ENCODE peak calls at places on chromosome 17, in six cellular contexts. N is CD4-positive, CD25-positive, alpha-beta regulatory T cell; K is fibroblast of lung; F is uterus; O is mesenchymal stem cell; M is transverse colon. Y is an unnamed sample.

GRCh38 chr17:68324114-68324513 is 32.8 kb downstream of the ARSG start:
- DNase-seq in N (no peak), K (no peak), F (no peak), O (no peak), M (no peak), Y (no peak)

GRCh38 chr17:76523084-76524037 is 14.1 kb downstream of the CYGB start:
- DNase-seq in N (peak), K (peak), F (peak), O (peak), M (peak), Y (no peak)

GRCh38 chr17:49739662-49740271 is 24.2 kb downstream of the FAM117A start:
- DNase-seq in N (peak), K (peak), F (peak), O (peak), M (peak), Y (no peak)

GRCh38 chr17:32792207-32792606 is 84.7 kb downstream of the MYO1D start:
- DNase-seq in N (no peak), K (no peak), F (no peak), O (no peak), M (no peak), Y (no peak)

GRCh38 chr17:74671031-74671771 is 41.5 kb downstream of the CD300LF start:
- DNase-seq in N (peak), K (peak), F (peak), O (peak), M (peak), Y (no peak)

GRCh38 chr17:6710317-6710716 is 2.9 kb downstream of the SLC13A5 start:
- DNase-seq in N (no peak), K (no peak), F (no peak), O (no peak), M (no peak), Y (no peak)

GRCh38 chr17:38533241-38533640 is 72.5 kb downstream of the SRCIN1 start:
- DNase-seq in N (no peak), K (no peak), F (no peak), O (no peak), M (no peak), Y (no peak)

GRCh38 chr17:49832840-49833599 is 14.8 kb downstream of the TAC4 start:
- DNase-seq in N (no peak), K (no peak), F (no peak), O (no peak), M (no peak), Y (no peak)

GRCh38 chr17:7716901-7717755 is at the start of gene DNAH2:
- DNase-seq in N (peak), K (peak), F (peak), O (peak), M (peak), Y (peak)

GRCh38 chr17:42194133-42194899 is at the start of gene GHDC:
- DNase-seq in N (peak), K (peak), F (peak), O (peak), M (peak), Y (peak)

GRCh38 chr17:79513805-79514535 is 96.9 kb downstream of the RBFOX3 start:
- DNase-seq in N (no peak), K (no peak), F (no peak), O (no peak), M (no peak), Y (no peak)

GRCh38 chr17:29054835-29055234 is 11.9 kb downstream of the PIPOX start:
- DNase-seq in N (no peak), K (no peak), F (no peak), O (no peak), M (no peak), Y (no peak)

GRCh38 chr17:73286863-73287296 is 24.9 kb downstream of the CDC42EP4 start:
- DNase-seq in N (no peak), K (no peak), F (peak), O (no peak), M (no peak), Y (no peak)

GRCh38 chr17:4735825-4736651 is 3.6 kb upstream of the ZMYND15 start:
- DNase-seq in N (no peak), K (no peak), F (no peak), O (no peak), M (no peak), Y (no peak)

GRCh38 chr17:73210002-73210678 is 17.3 kb downstream of the COG1 start:
- DNase-seq in N (peak), K (no peak), F (no peak), O (peak), M (no peak), Y (no peak)

GRCh38 chr17:51734976-51735375 is 423.5 kb downstream of the CA10 start:
- DNase-seq in N (no peak), K (no peak), F (no peak), O (no peak), M (no peak), Y (no peak)

GRCh38 chr17:77424585-77425344 is 284.0 kb downstream of the SEC14L1 start:
- DNase-seq in N (no peak), K (peak), F (peak), O (peak), M (peak), Y (peak)

GRCh38 chr17:62627219-62627903 is at the start of gene MRC2:
- DNase-seq in N (peak), K (peak), F (peak), O (peak), M (peak), Y (peak)

GRCh38 chr17:70344356-70345060 is 175.2 kb downstream of the KCNJ2 start:
- DNase-seq in N (no peak), K (peak), F (no peak), O (peak), M (no peak), Y (no peak)

GRCh38 chr17:1495265-1495664 is 2.8 kb upstream of the MYO1C start:
- DNase-seq in N (no peak), K (no peak), F (no peak), O (no peak), M (no peak), Y (no peak)

GRCh38 chr17:28370035-28370743 is at the start of gene VTN:
- DNase-seq in N (no peak), K (peak), F (no peak), O (peak), M (no peak), Y (no peak)

GRCh38 chr17:29235904-29236303 is 10.8 kb upstream of the CRYBA1 start:
- DNase-seq in N (no peak), K (no peak), F (no peak), O (no peak), M (no peak), Y (no peak)

GRCh38 chr17:80445152-80446110 is 30.5 kb downstream of the ENDOV start:
- DNase-seq in N (no peak), K (no peak), F (no peak), O (no peak), M (no peak), Y (no peak)

GRCh38 chr17:37490022-37490587 is 414 bp downstream of the DUSP14 start:
- DNase-seq in N (peak), K (peak), F (peak), O (peak), M (peak), Y (no peak)

GRCh38 chr17:31320791-31321190 is 631 bp downstream of the EVI2A start:
- DNase-seq in N (peak), K (peak), F (no peak), O (peak), M (no peak), Y (no peak)

GRCh38 chr17:31321481-31321880 is at the start of gene EVI2A:
- DNase-seq in N (peak), K (peak), F (no peak), O (peak), M (peak), Y (no peak)

GRCh38 chr17:31320231-31320630 is 1.2 kb downstream of the EVI2A start:
- DNase-seq in N (peak), K (no peak), F (no peak), O (no peak), M (no peak), Y (no peak)

GRCh38 chr17:31318298-31319190 is 2.9 kb downstream of the EVI2A start:
- DNase-seq in N (peak), K (peak), F (peak), O (peak), M (peak), Y (peak)

DNA sequence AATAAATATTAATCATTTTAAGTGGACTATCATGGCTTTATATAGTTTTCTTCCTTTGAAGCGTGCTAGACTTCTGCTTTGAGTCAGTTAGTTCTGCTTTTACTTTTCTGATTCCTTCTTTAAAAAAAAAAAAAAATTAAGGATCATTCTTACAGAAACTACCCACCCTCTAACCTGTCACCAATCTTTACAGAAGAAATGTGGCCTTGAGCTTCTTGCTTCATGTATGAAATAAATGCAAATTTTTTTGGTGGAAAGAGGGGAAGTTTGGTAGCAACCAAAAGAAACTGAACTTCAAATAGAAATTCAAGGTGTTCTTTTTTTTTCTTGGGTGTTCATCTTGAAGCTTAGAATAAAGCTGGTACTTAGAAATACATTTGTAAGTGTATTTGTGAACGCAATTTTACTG is 2.2 kb downstream of the EVI2A start:
- DNase-seq in N (peak), K (no peak), F (no peak), O (no peak), M (no peak), Y (no peak)
- H3K4me3 ChIP-seq in N (peak), K (no peak), F (peak), O (peak), M (no peak), Y (no peak)

GRCh38 chr17:30346211-30346831 is 12.5 kb upstream of the TMIGD1 start:
- DNase-seq in N (no peak), K (no peak), F (no peak), O (no peak), M (no peak), Y (no peak)

GRCh38 chr17:30345089-30345433 is 11.2 kb upstream of the TMIGD1 start:
- DNase-seq in N (no peak), K (no peak), F (no peak), O (no peak), M (no peak), Y (no peak)

GRCh38 chr17:30344283-30345088 is 10.6 kb upstream of the TMIGD1 start:
- DNase-seq in N (no peak), K (peak), F (peak), O (peak), M (peak), Y (no peak)

GRCh38 chr17:30343741-30344140 is 9.9 kb upstream of the TMIGD1 start:
- DNase-seq in N (no peak), K (no peak), F (no peak), O (no peak), M (no peak), Y (no peak)

GRCh38 chr17:30345527-30346075 is 11.7 kb upstream of the TMIGD1 start:
- DNase-seq in N (no peak), K (no peak), F (no peak), O (no peak), M (no peak), Y (no peak)
- H3K27ac ChIP-seq in N (no peak), K (no peak), F (peak), O (no peak), M (peak), Y (no peak)

GRCh38 chr17:65953316-65954147 is 238.4 kb downstream of the CEP112 start:
- DNase-seq in N (no peak), K (no peak), F (no peak), O (no peak), M (no peak), Y (no peak)

GRCh38 chr17:65959630-65960029 is 232.3 kb downstream of the CEP112 start:
- DNase-seq in N (no peak), K (no peak), F (no peak), O (no peak), M (no peak), Y (no peak)

GRCh38 chr17:65956814-65957213 is 235.1 kb downstream of the CEP112 start:
- DNase-seq in N (no peak), K (peak), F (no peak), O (peak), M (no peak), Y (no peak)

GRCh38 chr17:65952586-65952985 is 239.3 kb downstream of the CEP112 start:
- DNase-seq in N (no peak), K (no peak), F (no peak), O (no peak), M (no peak), Y (no peak)

GRCh38 chr17:65954148-65954449 is 237.8 kb downstream of the CEP112 start:
- DNase-seq in N (no peak), K (no peak), F (no peak), O (no peak), M (no peak), Y (no peak)
- H3K4me3 ChIP-seq in N (no peak), K (no peak), F (no peak), O (no peak), M (no peak), Y (no peak)

DNA sequence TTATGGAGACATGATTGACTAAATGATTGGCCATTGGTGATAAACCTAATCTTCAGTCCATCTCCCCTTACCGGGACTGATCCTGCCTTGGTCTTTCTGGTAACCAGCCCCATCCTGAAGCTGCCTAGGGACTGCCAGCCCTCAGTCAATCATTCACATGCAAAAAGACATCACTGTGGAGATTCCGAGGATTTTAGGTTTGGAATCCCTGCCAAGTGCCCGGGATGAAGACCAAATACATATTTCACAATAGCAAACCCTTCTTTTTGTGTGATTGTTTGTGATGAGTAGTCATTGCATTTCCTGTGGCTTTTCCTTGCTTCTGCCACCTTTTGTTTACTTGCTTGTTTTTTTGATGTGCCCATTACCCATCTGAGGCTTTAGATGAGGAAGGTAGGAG is 44.0 kb downstream of the EPN2 start:
- DNase-seq in N (no peak), K (no peak), F (no peak), O (no peak), M (no peak), Y (no peak)
- H3K27ac ChIP-seq in N (no peak), K (no peak), F (no peak), O (no peak), M (no peak), Y (no peak)

DNA sequence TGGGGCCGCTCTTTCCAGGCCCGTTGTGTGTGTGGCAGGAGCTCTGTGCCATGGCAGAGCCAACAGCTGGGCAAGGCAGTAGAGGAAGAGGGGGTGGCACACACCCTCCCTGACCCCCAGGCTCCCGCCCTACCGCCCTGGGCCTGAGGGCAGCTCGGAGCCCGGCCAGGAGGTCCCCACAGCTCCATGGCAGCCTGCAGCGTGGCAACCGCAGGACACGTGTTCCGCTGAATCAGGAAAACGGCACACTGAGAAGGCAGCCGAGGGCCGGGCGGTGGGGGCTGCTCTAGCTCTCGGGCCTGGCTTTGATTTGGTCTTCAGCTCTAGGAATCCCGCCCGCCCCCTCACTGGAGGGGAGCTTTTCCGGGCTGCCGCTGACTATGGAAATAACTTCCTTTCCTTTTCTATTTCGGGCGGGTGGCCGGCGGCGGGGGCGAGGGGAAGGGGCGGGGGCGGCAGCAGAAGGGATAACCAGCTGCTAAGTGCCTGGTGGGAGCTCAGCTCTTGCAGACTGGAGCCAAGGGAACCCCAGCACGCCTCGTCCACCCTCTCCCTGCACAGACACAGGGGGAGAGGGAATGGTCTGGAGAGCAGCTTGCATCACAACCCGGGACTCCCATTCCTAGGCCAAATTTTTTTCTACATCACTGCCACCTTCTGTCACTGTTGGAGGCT is 24.7 kb upstream of the MRPS23 start:
- DNase-seq in N (no peak), K (peak), F (peak), O (peak), M (peak), Y (peak)
- H3K4me3 ChIP-seq in N (no peak), K (no peak), F (peak), O (peak), M (no peak), Y (peak)

DNA sequence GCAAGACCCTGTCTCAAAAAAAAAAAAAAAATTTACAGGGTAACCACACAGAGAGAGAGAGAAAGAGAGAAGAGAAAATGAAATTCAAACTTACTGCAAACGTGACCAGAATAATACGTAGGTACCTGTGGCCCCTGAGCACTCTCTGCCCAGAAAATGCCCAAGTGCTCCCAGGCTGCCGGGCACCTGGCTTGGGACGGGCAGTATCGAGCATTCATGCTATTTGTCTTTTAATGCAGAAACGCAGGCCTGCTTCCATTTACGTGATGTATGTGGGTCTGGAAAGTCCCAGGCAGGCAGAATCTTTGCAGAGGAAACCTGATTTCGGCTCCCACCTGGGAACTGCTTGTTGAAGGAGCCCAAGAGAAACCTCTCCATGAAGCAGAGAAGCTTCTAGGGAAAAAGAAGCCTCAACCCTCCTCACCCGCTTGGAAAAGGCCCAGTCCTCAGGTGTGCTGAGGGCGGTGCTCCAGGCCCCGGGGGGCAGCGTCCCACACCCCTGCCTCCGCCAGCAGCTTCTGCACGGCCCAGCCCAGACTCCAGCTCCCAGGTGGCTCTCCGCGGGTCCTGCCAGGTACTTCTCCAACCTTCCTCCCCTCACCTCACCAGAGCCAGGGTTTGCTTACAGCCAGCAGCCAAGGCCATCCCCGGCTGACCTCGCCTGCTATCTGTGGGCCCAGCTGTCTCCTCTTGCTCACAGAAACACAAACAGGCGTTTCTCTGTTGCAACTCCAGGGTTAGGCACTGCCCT is 14.0 kb downstream of the RPH3AL start:
- DNase-seq in N (no peak), K (no peak), F (no peak), O (peak), M (peak), Y (no peak)
- H3K27ac ChIP-seq in N (no peak), K (no peak), F (no peak), O (no peak), M (no peak), Y (no peak)

GRCh38 chr17:47949197-47949759 is 7.9 kb downstream of the PNPO start:
- DNase-seq in N (peak), K (peak), F (peak), O (peak), M (peak), Y (peak)

GRCh38 chr17:47949951-47950350 is 7.7 kb downstream of the PRR15L start:
- DNase-seq in N (peak), K (no peak), F (no peak), O (no peak), M (no peak), Y (no peak)

GRCh38 chr17:47948706-47949196 is 7.4 kb downstream of the PNPO start:
- DNase-seq in N (no peak), K (no peak), F (no peak), O (no peak), M (no peak), Y (no peak)

GRCh38 chr17:47952181-47953021 is 5.3 kb downstream of the PRR15L start:
- DNase-seq in N (no peak), K (no peak), F (no peak), O (no peak), M (peak), Y (no peak)

GRCh38 chr17:47950448-47950847 is 7.2 kb downstream of the PRR15L start:
- DNase-seq in N (no peak), K (no peak), F (no peak), O (no peak), M (no peak), Y (no peak)
- H3K4me3 ChIP-seq in N (no peak), K (no peak), F (no peak), O (no peak), M (no peak), Y (no peak)

GRCh38 chr17:20300399-20301037 is 166.8 kb downstream of the LGALS9B start:
- DNase-seq in N (no peak), K (no peak), F (peak), O (peak), M (no peak), Y (peak)
- H3K27ac ChIP-seq in N (no peak), K (no peak), F (peak), O (peak), M (peak), Y (peak)

GRCh38 chr17:9022553-9023388 is 1.5 kb downstream of the NTN1 start:
- DNase-seq in N (peak), K (peak), F (no peak), O (peak), M (no peak), Y (no peak)

GRCh38 chr17:9026741-9027140 is 5.4 kb downstream of the NTN1 start:
- DNase-seq in N (no peak), K (no peak), F (no peak), O (no peak), M (no peak), Y (no peak)

GRCh38 chr17:9021985-9022552 is 759 bp downstream of the NTN1 start:
- DNase-seq in N (no peak), K (peak), F (peak), O (peak), M (no peak), Y (no peak)

GRCh38 chr17:9023389-9024210 is 2.3 kb downstream of the NTN1 start:
- DNase-seq in N (no peak), K (no peak), F (no peak), O (no peak), M (no peak), Y (no peak)

DNA sequence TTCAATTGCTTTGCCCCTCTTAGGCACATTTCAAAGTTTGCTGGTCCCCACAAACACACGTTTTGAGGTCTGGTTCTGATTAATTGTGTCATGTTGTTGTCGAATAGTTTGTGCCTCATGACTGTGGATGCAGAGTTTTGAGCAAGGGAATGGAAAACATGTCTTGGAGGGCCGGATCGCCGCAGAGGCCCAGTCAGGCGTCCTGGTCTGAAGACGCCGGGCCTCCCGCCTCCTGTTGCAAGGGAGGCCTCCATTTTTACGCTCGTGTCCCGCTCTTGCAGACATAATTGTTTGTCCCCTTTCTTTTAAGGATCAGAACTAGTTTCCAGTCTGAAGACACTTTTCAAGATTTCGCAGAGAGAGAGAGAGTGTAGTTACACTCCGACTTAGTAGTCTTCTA is 3.2 kb downstream of the NTN1 start:
- DNase-seq in N (no peak), K (no peak), F (no peak), O (no peak), M (no peak), Y (no peak)
- H3K4me3 ChIP-seq in N (no peak), K (no peak), F (no peak), O (no peak), M (no peak), Y (no peak)

GRCh38 chr17:63775420-63775819 is 1.4 kb downstream of the DDX42 start:
- DNase-seq in N (no peak), K (no peak), F (no peak), O (peak), M (no peak), Y (no peak)
- H3K27ac ChIP-seq in N (peak), K (peak), F (no peak), O (peak), M (peak), Y (no peak)